ENCODE peak calls at places on chromosome 1, in ten cellular contexts. L is type B pancreatic cell, Q is neural progenitor cell, T is heart left ventricle, D is tibial nerve, M is RWPE1, Z is MCF 10A, P is GM12864, Y is spleen, I is sigmoid colon. B is an unnamed sample.

GRCh38 chr1:172277277-172277676 is 143.2 kb upstream of the C1orf105 start:
- DNase-seq in Q (no peak), L (no peak), Y (no peak), T (no peak), P (no peak), D (no peak), M (no peak), I (no peak), Z (no peak), B (no peak)

GRCh38 chr1:78688701-78689100 is 39.1 kb downstream of the IFI44 start:
- DNase-seq in Q (no peak), L (no peak), Z (peak), M (peak), Y (no peak), T (no peak), D (no peak), P (no peak), I (no peak), B (no peak)

GRCh38 chr1:113178522-113178921 is 105.5 kb downstream of the LRIG2 start:
- DNase-seq in L (no peak), D (no peak), M (no peak), Y (no peak), Q (no peak), P (no peak), Z (no peak), T (no peak), I (no peak), B (no peak)

GRCh38 chr1:175090775-175091174 is 23.1 kb downstream of the TNN start:
- DNase-seq in Z (no peak), T (peak), D (no peak), P (no peak), Q (no peak), L (no peak), M (no peak), Y (no peak), I (no peak), B (no peak)

GRCh38 chr1:166947398-166948043 is 27.8 kb downstream of the ILDR2 start:
- DNase-seq in T (peak), D (no peak), M (no peak), Y (peak), Q (peak), L (peak), P (no peak), Z (no peak), I (peak), B (peak)

GRCh38 chr1:15178571-15179484 is 25.3 kb downstream of the TMEM51 start:
- DNase-seq in Y (no peak), Z (peak), Q (no peak), M (peak), P (no peak), T (no peak), L (no peak), D (no peak), I (no peak), B (no peak)

GRCh38 chr1:185520188-185520935 is 203.3 kb upstream of the IVNS1ABP start:
- DNase-seq in T (no peak), Y (no peak), D (no peak), M (peak), I (no peak), Z (peak), P (no peak), Q (no peak), L (no peak), B (no peak)

GRCh38 chr1:173020138-173020742 is 30.5 kb downstream of the TNFSF18 start:
- DNase-seq in Q (no peak), T (no peak), P (peak), Z (no peak), D (no peak), L (no peak), Y (no peak), M (no peak), I (no peak), B (peak)

GRCh38 chr1:204073837-204074273 is 940 bp downstream of the SOX13 start:
- DNase-seq in M (peak), Q (peak), I (peak), D (no peak), T (no peak), L (no peak), P (no peak), Z (no peak), Y (no peak), B (no peak)

GRCh38 chr1:154157520-154158306 is 2.8 kb upstream of the NUP210L start:
- DNase-seq in I (no peak), Z (no peak), L (no peak), Q (peak), T (no peak), Y (no peak), D (no peak), P (peak), M (no peak), B (peak)

GRCh38 chr1:100290291-100290690 is 24.3 kb downstream of the RTCA start:
- DNase-seq in Q (no peak), L (no peak), D (no peak), P (no peak), Y (no peak), T (no peak), I (no peak), Z (peak), M (no peak), B (no peak)

GRCh38 chr1:13813398-13814012 is 113.5 kb downstream of the PRDM2 start:
- DNase-seq in Z (no peak), T (no peak), Q (peak), M (no peak), Y (peak), L (no peak), I (no peak), P (no peak), D (no peak), B (peak)
- TF ChIP-seq CTCF in Z (no peak), T (peak), Q (peak), M (peak), Y (peak), L (peak), I (no peak), P (peak), D (peak), B (peak)

DNA sequence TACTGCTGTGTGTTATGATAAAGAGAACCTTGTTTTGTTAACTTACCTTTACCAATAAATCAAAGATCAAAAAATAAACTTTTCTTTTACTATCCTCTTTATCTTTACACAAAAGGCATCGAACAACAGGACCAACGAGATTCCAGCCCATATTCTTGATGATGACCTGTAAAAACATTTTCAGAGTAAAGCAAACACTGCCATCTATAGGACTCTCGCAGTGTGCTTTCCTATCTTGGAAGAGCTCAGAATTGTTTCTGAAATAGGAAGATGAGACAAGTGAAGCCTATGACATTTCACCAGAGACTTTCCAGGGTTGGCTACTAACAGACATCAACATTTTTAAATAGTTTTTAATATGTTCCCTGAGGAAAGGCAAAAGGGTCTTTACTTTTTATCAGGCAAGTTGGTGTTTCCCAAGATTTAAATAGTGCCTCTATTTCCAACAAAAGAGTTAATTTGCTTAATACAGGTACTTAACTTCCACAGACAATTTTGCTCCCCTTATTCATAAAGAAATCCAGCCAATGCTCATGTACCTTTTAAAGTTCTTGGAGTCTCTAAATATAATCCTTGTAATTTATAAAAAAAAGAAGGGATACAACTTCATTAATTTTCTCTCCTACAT is 7.3 kb downstream of the GLMN start:
- DNase-seq in D (peak), P (no peak), I (no peak), L (no peak), Y (no peak), Z (peak), M (peak), Q (peak), T (no peak), B (no peak)
- TF ChIP-seq CTCF in D (peak), P (peak), I (no peak), L (peak), Y (peak), Z (peak), M (peak), Q (peak), T (peak), B (peak)

GRCh38 chr1:162538815-162539431 is 22.6 kb upstream of the UAP1 start:
- DNase-seq in P (no peak), Y (no peak), Q (no peak), T (no peak), Z (peak), I (no peak), D (no peak), M (peak), L (no peak), B (no peak)
- TF ChIP-seq CTCF in P (no peak), Y (no peak), Q (no peak), T (no peak), Z (no peak), I (no peak), D (no peak), M (no peak), L (no peak), B (no peak)

DNA sequence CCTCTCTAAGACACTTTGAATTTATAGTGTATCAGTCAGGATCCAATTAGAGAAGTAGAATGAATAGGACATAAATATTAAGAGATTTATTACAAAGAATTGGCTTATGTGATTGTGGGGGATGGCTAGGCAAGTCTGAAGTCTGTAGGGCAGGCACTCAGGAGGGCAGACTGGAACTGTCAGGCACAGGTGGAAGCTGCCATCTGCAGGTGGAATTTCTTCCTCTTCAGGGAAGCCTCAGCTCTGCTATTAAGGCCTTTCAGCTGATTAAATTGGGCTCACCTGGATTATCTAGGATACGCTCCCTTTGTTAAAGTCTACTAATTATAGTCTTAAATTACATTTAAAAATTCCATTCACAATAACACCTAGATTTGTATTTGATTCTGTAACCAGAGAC is 92.0 kb upstream of the HAO2 start:
- DNase-seq in M (no peak), P (no peak), Z (peak), L (no peak), D (no peak), Q (peak), Y (no peak), T (no peak), I (no peak), B (no peak)
- TF ChIP-seq CTCF in M (no peak), P (peak), Z (peak), L (peak), D (no peak), Q (peak), Y (no peak), T (no peak), I (no peak), B (peak)

GRCh38 chr1:48674641-48675040 is 102.0 kb downstream of the BEND5 start:
- DNase-seq in Z (peak), Y (no peak), M (peak), T (no peak), L (no peak), I (no peak), D (no peak), P (no peak), Q (no peak), B (no peak)

GRCh38 chr1:48675251-48675650 is 101.4 kb downstream of the BEND5 start:
- DNase-seq in L (no peak), Q (no peak), T (no peak), D (no peak), M (no peak), I (no peak), P (no peak), Y (no peak), Z (peak), B (no peak)

GRCh38 chr1:48676376-48676775 is 100.3 kb downstream of the BEND5 start:
- DNase-seq in Z (no peak), I (no peak), P (no peak), T (no peak), M (no peak), Y (no peak), L (no peak), Q (no peak), D (no peak), B (no peak)

GRCh38 chr1:48671578-48671977 is 105.1 kb downstream of the BEND5 start:
- DNase-seq in Q (no peak), Y (no peak), P (no peak), M (no peak), T (no peak), Z (peak), D (no peak), I (no peak), L (no peak), B (no peak)

DNA sequence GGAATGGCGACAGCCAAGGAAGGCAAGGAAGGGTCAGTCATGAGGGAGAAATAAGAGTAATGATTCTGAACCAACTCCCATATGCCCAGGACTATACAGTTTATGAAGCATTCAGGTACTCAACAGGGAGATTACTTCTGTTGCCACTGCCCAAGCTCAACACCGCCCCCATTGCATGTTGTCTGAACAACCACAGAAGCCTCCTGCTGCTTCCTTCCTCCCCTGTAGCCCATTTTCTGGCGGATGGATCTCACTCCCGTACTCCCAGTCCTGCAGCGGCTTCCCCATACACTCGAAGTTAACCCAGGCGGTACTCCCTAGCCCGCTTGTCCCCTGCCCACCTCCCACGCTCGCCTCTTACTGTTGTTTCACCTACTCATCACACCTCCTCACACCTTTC is 103.0 kb downstream of the BEND5 start:
- DNase-seq in Y (no peak), D (no peak), Q (peak), T (no peak), M (no peak), P (no peak), I (no peak), L (no peak), Z (no peak), B (no peak)
- TF ChIP-seq CTCF in Y (no peak), D (no peak), Q (peak), T (no peak), M (no peak), P (peak), I (no peak), L (peak), Z (no peak), B (no peak)

DNA sequence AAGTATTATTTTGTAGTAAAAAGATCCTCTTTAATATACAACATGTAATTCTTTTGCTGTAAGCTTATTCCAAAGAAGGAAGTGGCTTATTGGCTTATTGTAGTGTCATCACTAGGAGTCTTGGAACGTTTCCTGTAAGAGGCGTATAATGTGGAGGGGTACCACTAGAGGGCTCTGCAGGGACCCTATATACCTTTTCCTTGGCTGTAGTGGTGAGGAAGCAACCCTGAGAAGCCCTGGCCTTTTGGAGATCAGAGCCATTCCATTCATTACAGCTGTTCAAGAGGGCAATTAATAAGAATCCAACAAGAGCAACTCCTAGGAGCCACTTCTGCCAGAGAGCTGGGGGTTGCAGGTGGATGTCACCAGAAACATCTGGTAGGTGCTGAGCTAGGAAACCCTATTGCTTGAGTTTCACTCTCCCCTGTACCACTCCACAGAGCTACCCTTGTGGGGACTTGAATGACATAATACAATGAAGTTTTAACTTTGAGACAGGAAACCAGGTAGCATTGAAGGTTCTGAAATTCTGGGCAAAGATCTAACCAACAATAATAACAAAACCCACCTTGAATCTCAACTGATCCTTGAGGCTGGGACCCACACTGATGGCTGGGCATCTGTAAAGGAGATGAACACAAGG is 160.4 kb upstream of the COA6 start:
- DNase-seq in P (peak), Q (peak), Y (no peak), L (no peak), I (no peak), D (no peak), M (peak), T (no peak), Z (peak), B (peak)
- TF ChIP-seq CTCF in P (peak), Q (peak), Y (no peak), L (peak), I (no peak), D (peak), M (peak), T (peak), Z (peak), B (peak)

GRCh38 chr1:246508897-246509688 is 2.0 kb upstream of the SMYD3 start:
- DNase-seq in Z (no peak), T (no peak), P (no peak), Q (no peak), M (no peak), D (no peak), Y (no peak), L (no peak), I (no peak), B (no peak)

GRCh38 chr1:246503341-246503740 is 3.7 kb downstream of the SMYD3 start:
- DNase-seq in I (no peak), Q (no peak), M (peak), Z (peak), Y (no peak), P (no peak), T (no peak), D (no peak), L (no peak), B (no peak)

GRCh38 chr1:246510147-246511030 is 3.3 kb upstream of the SMYD3 start:
- DNase-seq in T (no peak), Q (no peak), Z (no peak), P (no peak), D (no peak), M (no peak), Y (no peak), I (no peak), L (no peak), B (no peak)

GRCh38 chr1:246506440-246506784 is 667 bp downstream of the SMYD3 start:
- DNase-seq in Z (no peak), T (no peak), D (no peak), I (no peak), Y (no peak), L (no peak), P (no peak), Q (peak), M (no peak), B (no peak)

DNA sequence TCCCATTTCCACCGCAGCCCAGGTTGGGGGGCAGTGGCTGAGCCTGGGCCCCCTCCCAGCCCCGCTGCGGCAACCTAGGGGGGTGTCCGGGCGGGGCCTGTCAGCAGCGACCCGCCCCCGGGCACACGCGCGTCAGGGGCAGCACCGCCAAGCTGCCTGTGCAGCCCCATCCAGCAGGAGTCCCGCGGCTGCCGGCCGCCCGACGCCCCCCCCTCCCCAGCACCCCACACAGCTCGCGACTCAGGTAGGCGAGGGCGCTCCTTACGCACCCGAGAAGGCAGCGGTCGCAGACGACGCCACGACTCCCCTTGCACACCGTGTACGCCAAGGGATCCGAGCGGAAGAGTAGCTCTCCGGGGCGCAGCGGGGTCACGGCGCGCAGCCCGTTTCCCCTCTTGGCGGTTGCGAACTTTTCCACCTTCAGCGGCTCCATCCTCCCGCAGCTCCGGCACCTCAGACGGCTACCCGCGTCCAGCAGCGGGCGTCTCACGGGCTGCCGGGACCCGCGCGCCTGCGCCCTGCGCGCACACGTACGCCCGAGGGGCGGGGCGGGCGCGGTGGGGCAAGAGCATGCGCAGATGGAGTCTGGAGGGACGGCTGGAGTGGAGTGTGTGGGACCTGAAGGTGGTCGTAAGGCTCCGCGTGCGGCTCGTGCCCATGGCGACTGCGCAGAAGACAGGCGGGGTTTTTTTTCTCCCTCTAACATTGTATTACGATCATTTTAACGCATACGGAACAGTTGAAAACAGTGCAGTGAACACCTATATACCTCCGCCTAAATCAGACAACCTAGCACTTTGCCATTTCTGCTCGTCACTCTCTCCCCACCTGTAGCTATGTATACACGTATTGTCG is at the start of gene SMYD3:
- DNase-seq in I (peak), T (peak), Z (peak), L (peak), P (peak), M (peak), D (peak), Q (peak), Y (peak), B (peak)
- TF ChIP-seq CTCF in I (no peak), T (no peak), Z (no peak), L (peak), P (peak), M (no peak), D (no peak), Q (peak), Y (no peak), B (peak)

GRCh38 chr1:234774971-234775370 is 165.0 kb upstream of the IRF2BP2 start:
- DNase-seq in L (peak), D (no peak), Y (no peak), P (no peak), T (no peak), M (no peak), I (peak), Z (no peak), Q (no peak), B (no peak)
- TF ChIP-seq CTCF in L (no peak), D (no peak), Y (no peak), P (no peak), T (no peak), M (no peak), I (no peak), Z (no peak), Q (no peak), B (no peak)

DNA sequence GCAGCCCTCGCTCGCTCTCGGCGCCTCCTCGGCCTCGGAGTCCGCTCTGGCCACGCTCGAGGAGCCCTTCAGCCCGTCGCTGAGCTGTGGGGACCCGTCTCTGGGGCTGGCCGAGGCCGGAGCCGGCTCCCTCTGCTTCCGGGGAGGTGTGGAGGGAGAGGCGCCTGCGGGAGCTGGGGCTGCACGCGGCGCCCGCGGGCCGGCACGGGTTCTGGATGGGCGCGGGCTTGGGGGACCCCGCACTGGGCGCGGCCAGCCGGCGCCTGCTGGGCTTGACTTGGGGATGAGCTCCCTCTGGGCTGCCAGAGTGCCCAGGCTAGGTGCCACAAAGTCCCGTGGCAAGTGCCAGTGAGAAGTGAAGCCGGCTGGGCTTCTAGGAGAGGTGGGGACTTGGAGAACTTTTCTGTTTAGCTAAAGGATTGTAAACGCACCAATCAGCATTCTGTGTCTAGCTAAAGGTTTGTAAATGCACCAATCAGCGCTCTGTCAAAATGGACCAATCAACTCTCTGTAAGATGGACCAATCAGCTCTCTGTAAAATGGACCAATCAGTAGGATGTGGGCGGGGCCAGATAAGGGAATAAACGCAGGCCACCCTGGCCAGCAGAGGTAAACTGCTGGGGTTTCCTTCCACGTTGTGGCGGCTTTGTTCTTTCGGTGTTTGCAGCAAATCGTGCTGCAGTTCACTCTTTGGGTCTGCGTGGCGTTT is 20.2 kb downstream of the EXOC8 start:
- DNase-seq in D (no peak), Y (no peak), M (no peak), Q (no peak), I (no peak), P (no peak), L (peak), Z (no peak), T (no peak), B (no peak)
- TF ChIP-seq CTCF in D (no peak), Y (no peak), M (no peak), Q (no peak), I (no peak), P (no peak), L (no peak), Z (no peak), T (no peak), B (no peak)

B was measured in GM10248.